ENCODE peak calls at places on chromosomes 3 and 15, in four cellular contexts. H is upper lobe of left lung; O is CD8-positive, alpha-beta T cell; B is progenitor cell of endocrine pancreas. N is an unnamed sample.

GRCh38 chr15:44289352-44289790 is 852 bp downstream of the GOLM2 start:
- DNase-seq in B (no peak), H (no peak), O (no peak), N (no peak)

GRCh38 chr15:50235794-50236193 is 29.7 kb downstream of the HDC start:
- DNase-seq in O (no peak), B (no peak), H (no peak), N (no peak)

GRCh38 chr3:172209333-172210321 is 170.2 kb downstream of the FNDC3B start:
- DNase-seq in H (no peak), O (no peak), B (no peak), N (no peak)

GRCh38 chr3:184459355-184459754 is 79.5 kb downstream of the CHRD start:
- DNase-seq in B (no peak), H (no peak), O (no peak), N (no peak)

GRCh38 chr3:52053307-52054304 is 2.8 kb downstream of the DUSP7 start:
- DNase-seq in O (peak; percentile 25), B (no peak), H (peak; percentile 56), N (no peak)

GRCh38 chr3:183944790-183945189 is 60.1 kb upstream of the PARL start:
- DNase-seq in B (no peak), H (no peak), O (no peak), N (no peak)

GRCh38 chr3:187728930-187729583 is 16.2 kb downstream of the BCL6 start:
- DNase-seq in H (no peak), O (no peak), B (no peak), N (no peak)

GRCh38 chr3:190577225-190577624 is 63.3 kb downstream of the IL1RAP start:
- DNase-seq in O (no peak), B (no peak), H (no peak), N (no peak)

GRCh38 chr3:52058111-52058510 is 1.7 kb upstream of the DUSP7 start:
- DNase-seq in B (no peak), H (no peak), O (no peak), N (no peak)

GRCh38 chr15:71151061-71151460 is 35.8 kb downstream of the THSD4 start:
- DNase-seq in O (no peak), H (no peak), B (no peak), N (no peak)

GRCh38 chr3:126146034-126146433 is 34.4 kb downstream of the ALDH1L1 start:
- DNase-seq in O (no peak), H (peak; percentile 15), B (no peak), N (no peak)

GRCh38 chr3:121482651-121483050 is 63.1 kb downstream of the POLQ start:
- DNase-seq in O (no peak), B (no peak), H (no peak), N (no peak)

GRCh38 chr3:130963878-130964277 is 62.7 kb downstream of the ASTE1 start:
- DNase-seq in B (no peak), O (no peak), H (no peak), N (no peak)

GRCh38 chr3:178735032-178735674 is 198.9 kb downstream of the KCNMB2 start:
- DNase-seq in O (no peak), B (no peak), H (no peak), N (no peak)

GRCh38 chr3:126961191-126961790 is 21.6 kb upstream of the PLXNA1 start:
- DNase-seq in H (peak; percentile 73), O (no peak), B (no peak), N (no peak)

GRCh38 chr3:138441742-138442141 is 7.3 kb downstream of the ESYT3 start:
- DNase-seq in B (no peak), H (no peak), O (no peak), N (no peak)

GRCh38 chr15:43251185-43251862 is 15.4 kb downstream of the TGM5 start:
- DNase-seq in B (no peak), O (no peak), H (no peak), N (no peak)

GRCh38 chr3:25653322-25653721 is 11.4 kb downstream of the TOP2B start:
- DNase-seq in H (no peak), O (no peak), B (no peak), N (no peak)

GRCh38 chr3:66153961-66154923 is 66.6 kb upstream of the SLC25A26 start:
- DNase-seq in B (no peak), H (no peak), O (no peak), N (no peak)

GRCh38 chr15:31314380-31314779 is 12.3 kb upstream of the KLF13 start:
- DNase-seq in H (no peak), O (no peak), B (no peak), N (no peak)

GRCh38 chr3:160115387-160115786 is 109.8 kb upstream of the C3orf80 start:
- DNase-seq in O (no peak), H (peak; percentile 44), B (no peak), N (no peak)

GRCh38 chr3:160434071-160434470 is 15.5 kb downstream of the TRIM59 start:
- DNase-seq in O (no peak), H (no peak), B (no peak), N (no peak)

GRCh38 chr3:48598323-48599076 is 3.4 kb upstream of the COL7A1 start:
- DNase-seq in H (no peak), B (no peak), O (no peak), N (no peak)

GRCh38 chr3:124680521-124680920 is 49.7 kb upstream of the UMPS start:
- DNase-seq in O (no peak), B (no peak), H (no peak), N (no peak)

GRCh38 chr3:100600181-100601042 is 9.0 kb upstream of the ADGRG7 start:
- DNase-seq in O (no peak), B (no peak), H (no peak), N (no peak)

GRCh38 chr3:189419022-189419421 is 212.2 kb upstream of the TP63 start:
- DNase-seq in H (no peak), O (no peak), B (no peak), N (no peak)

GRCh38 chr15:71716990-71717389 is 93.4 kb upstream of the NR2E3 start:
- DNase-seq in O (no peak), H (no peak), B (no peak), N (no peak)

GRCh38 chr3:87397210-87397609 is 120.8 kb upstream of the POU1F1 start:
- DNase-seq in O (no peak), H (no peak), B (no peak), N (no peak)

GRCh38 chr3:10709110-10709781 is 106.8 kb upstream of the SLC6A11 start:
- DNase-seq in H (no peak), B (no peak), O (no peak), N (no peak)
- TF ChIP-seq CTCF in H (no peak), B (no peak), O (no peak), N (no peak)

DNA sequence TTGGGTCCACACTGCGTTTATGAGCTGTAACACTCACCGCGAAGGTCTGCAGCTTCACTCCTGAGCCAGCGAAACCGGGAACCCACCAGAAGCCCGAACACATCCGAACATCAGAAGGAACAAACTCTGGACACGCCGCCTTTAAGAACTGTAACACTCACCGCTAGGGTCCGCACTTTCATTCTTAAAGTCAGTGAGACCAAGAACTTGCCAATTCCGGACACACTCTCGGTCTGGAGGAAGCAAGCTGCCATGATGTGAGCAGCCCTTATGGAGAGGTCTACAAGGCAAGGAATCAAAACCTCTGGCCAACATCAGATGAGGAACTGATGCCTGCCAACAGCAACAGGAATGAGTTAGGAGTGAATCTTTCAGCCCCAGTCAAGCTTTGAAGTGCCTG is 62.9 kb downstream of the SLC28A2 start:
- DNase-seq in B (no peak), H (no peak), O (no peak), N (no peak)
- TF ChIP-seq CTCF in B (peak; percentile 40), H (no peak), O (no peak), N (no peak)

GRCh38 chr3:129379582-129380358 is 48.7 kb downstream of the EFCAB12 start:
- DNase-seq in B (no peak), H (no peak), O (no peak), N (no peak)

GRCh38 chr3:129382366-129382765 is 46.1 kb downstream of the EFCAB12 start:
- DNase-seq in H (no peak), B (no peak), O (no peak), N (no peak)

GRCh38 chr3:129384594-129385323 is 43.7 kb downstream of the EFCAB12 start:
- DNase-seq in O (no peak), B (no peak), H (no peak), N (no peak)

GRCh38 chr3:129386984-129387383 is 41.5 kb downstream of the EFCAB12 start:
- DNase-seq in B (no peak), H (no peak), O (no peak), N (no peak)

DNA sequence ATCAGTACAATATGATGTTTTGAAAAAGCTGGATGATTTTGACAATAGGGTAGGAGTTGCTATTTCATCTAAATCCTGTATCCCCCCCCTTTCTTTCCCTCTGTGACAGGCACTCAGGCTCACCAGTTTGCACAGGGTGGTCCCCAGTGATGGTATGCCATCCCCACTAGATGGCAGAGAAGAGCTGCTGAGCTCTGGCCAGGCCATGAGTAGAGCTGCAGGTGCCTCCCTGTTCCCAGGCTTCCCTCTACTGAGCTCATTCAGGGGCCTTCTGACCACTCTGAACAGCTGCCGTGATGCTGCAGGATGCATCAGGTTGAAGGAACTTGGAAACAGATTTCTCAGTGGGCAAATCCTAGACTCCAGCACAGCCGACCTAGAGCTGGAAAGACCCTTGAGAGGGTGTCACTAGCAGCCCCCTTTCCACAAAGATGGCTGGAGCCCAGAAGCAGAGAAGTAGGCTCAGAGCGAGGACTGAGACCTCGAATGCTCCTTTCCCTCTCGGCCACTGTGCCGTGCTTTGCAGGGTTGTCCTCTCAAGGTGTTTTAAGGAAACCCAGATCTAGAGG is 45.1 kb downstream of the EFCAB12 start:
- DNase-seq in O (peak; percentile 18), H (peak; percentile 62), B (peak; percentile 37), N (no peak)
- TF ChIP-seq CTCF in O (peak; percentile 62), H (peak; percentile 59), B (peak; percentile 76), N (peak; percentile 49)

GRCh38 chr3:24154003-24154695 is 209.1 kb downstream of the NR1D2 start:
- DNase-seq in H (no peak), O (no peak), B (no peak), N (no peak)

GRCh38 chr3:24145481-24145880 is 200.4 kb downstream of the NR1D2 start:
- DNase-seq in B (no peak), H (no peak), O (no peak), N (no peak)

GRCh38 chr3:24151595-24151994 is 206.5 kb downstream of the NR1D2 start:
- DNase-seq in O (no peak), B (no peak), H (no peak), N (no peak)

GRCh38 chr3:24145981-24146822 is 201.1 kb downstream of the NR1D2 start:
- DNase-seq in O (no peak), H (no peak), B (no peak), N (no peak)

DNA sequence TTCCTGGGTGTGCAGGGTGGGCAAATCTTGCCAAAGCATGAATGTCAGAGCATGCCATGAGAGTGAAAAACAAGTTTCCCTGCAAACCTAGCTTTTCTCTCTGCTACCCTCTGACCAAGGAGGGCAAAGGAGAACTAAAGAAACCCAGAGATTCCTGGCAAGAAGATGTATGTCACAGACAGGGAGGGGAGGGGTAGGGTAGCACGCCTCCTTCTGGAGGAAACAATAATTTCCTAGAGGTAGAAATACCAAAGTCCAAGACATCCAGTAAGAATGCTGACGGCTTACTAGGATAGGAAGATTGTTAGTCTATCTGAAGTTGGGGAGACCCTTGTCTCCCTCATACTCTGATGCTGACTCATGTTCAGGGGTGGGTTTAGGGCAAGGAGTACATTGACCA is 203.9 kb downstream of the NR1D2 start:
- DNase-seq in H (no peak), O (no peak), B (no peak), N (no peak)
- TF ChIP-seq CTCF in H (no peak), O (no peak), B (peak; percentile 13), N (no peak)

GRCh38 chr15:79540551-79540950 is 108.4 kb downstream of the MINAR1 start:
- DNase-seq in O (no peak), H (no peak), B (no peak), N (no peak)
- TF ChIP-seq CTCF in O (no peak), H (no peak), B (peak; percentile 9), N (no peak)

GRCh38 chr3:153165211-153165815 is 3.3 kb downstream of the RAP2B start:
- DNase-seq in H (no peak), B (no peak), O (no peak), N (no peak)
- TF ChIP-seq CTCF in H (no peak), B (peak; percentile 25), O (peak; percentile 50), N (peak; percentile 69)

N was measured in natural killer cell.